ENCODE peak calls at places on chromosome 11, in six cellular contexts. Y is stimulated activated CD8-positive, alpha-beta memory T cell treated with anti-CD3 and anti-CD28 coated beads, Interleukin-4, amount 100 ng/mL, for 1 hour; C is midbrain; U is iPS-NIHi11; E is activated CD8-positive, alpha-beta T cell treated with anti-CD3 and anti-CD28 coated beads for 36 hours; T is thoracic aorta. O is an unnamed sample.

GRCh38 chr11:44316388-44317240 is 6.7 kb upstream of the ALX4 start:
- DNase-seq in Y (no peak), C (no peak), U (peak), E (no peak), T (no peak), O (no peak)

GRCh38 chr11:43632171-43632570 is 48.4 kb upstream of the HSD17B12 start:
- DNase-seq in Y (no peak), C (no peak), U (no peak), E (no peak), T (no peak), O (no peak)

GRCh38 chr11:73734996-73735395 is 25.9 kb downstream of the RAB6A start:
- DNase-seq in Y (no peak), C (no peak), U (no peak), E (no peak), T (no peak), O (no peak)

GRCh38 chr11:88103337-88104206 is 71.7 kb downstream of the RAB38 start:
- DNase-seq in Y (no peak), C (no peak), U (peak), E (peak), T (no peak), O (peak)

GRCh38 chr11:1172729-1173117 is 15.0 kb downstream of the MUC5AC start:
- DNase-seq in Y (no peak), C (no peak), U (no peak), E (no peak), T (no peak), O (no peak)

GRCh38 chr11:29679996-29680395 is 336.8 kb downstream of the KCNA4 start:
- DNase-seq in Y (no peak), C (no peak), U (no peak), E (no peak), T (no peak), O (no peak)

GRCh38 chr11:88402192-88402715 is 64.7 kb upstream of the CTSC start:
- DNase-seq in Y (no peak), C (no peak), U (no peak), E (no peak), T (no peak), O (no peak)

GRCh38 chr11:68798221-68798813 is 43.4 kb downstream of the CPT1A start:
- DNase-seq in Y (no peak), C (no peak), U (peak), E (peak), T (no peak), O (no peak)

GRCh38 chr11:19703211-19703610 is 9.4 kb upstream of the NAV2 start:
- DNase-seq in Y (no peak), C (no peak), U (no peak), E (no peak), T (no peak), O (no peak)

GRCh38 chr11:121466063-121466794 is 13.5 kb upstream of the SORL1-AS1 start:
- DNase-seq in Y (no peak), C (no peak), U (peak), E (peak), T (peak), O (no peak)

GRCh38 chr11:20213790-20214189 is 53.5 kb upstream of the DBX1 start:
- DNase-seq in Y (no peak), C (no peak), U (no peak), E (no peak), T (no peak), O (no peak)

GRCh38 chr11:71198141-71198822 is 54.1 kb downstream of the SHANK2 start:
- DNase-seq in Y (no peak), C (no peak), U (no peak), E (no peak), T (no peak), O (no peak)

GRCh38 chr11:96337541-96338530 is 5.2 kb downstream of the MAML2 start:
- DNase-seq in Y (no peak), C (peak), U (no peak), E (peak), T (no peak), O (peak)

GRCh38 chr11:57491371-57492061 is 24.0 kb downstream of the SLC43A1 start:
- DNase-seq in Y (no peak), C (no peak), U (peak), E (peak), T (no peak), O (no peak)

GRCh38 chr11:110349109-110349996 is 52.9 kb upstream of the RDX start:
- DNase-seq in Y (no peak), C (peak), U (no peak), E (peak), T (no peak), O (peak)

GRCh38 chr11:125926682-125927081 is 19.2 kb upstream of the VSIG10L2 start:
- DNase-seq in Y (no peak), C (no peak), U (no peak), E (no peak), T (no peak), O (no peak)

GRCh38 chr11:12298610-12299009 is 78.8 kb upstream of the PARVA start:
- DNase-seq in Y (no peak), C (no peak), U (no peak), E (no peak), T (no peak), O (no peak)

GRCh38 chr11:75639752-75640151 is 29.1 kb downstream of the MAP6 start:
- DNase-seq in Y (no peak), C (peak), U (peak), E (peak), T (peak), O (peak)

GRCh38 chr11:121465709-121466062 is 12.9 kb upstream of the SORL1-AS1 start:
- DNase-seq in Y (no peak), C (no peak), U (no peak), E (no peak), T (no peak), O (no peak)

GRCh38 chr11:12473366-12473765 is 96.0 kb downstream of the PARVA start:
- DNase-seq in Y (no peak), C (no peak), U (no peak), E (no peak), T (no peak), O (no peak)

GRCh38 chr11:5550440-5551095 is 2.2 kb upstream of the OR52H1 start:
- DNase-seq in Y (no peak), C (no peak), U (no peak), E (no peak), T (no peak), O (no peak)

GRCh38 chr11:77374611-77375031 is 73.1 kb upstream of the GDPD4 start:
- DNase-seq in Y (no peak), C (no peak), U (no peak), E (no peak), T (no peak), O (no peak)

GRCh38 chr11:69293087-69293486 is 868 bp upstream of the MYEOV start:
- DNase-seq in Y (no peak), C (no peak), U (no peak), E (no peak), T (no peak), O (no peak)

GRCh38 chr11:65479184-65480145 is 19.4 kb upstream of the MALAT1 start:
- DNase-seq in Y (no peak), C (no peak), U (no peak), E (no peak), T (peak), O (peak)

GRCh38 chr11:130653838-130654601 is 205.6 kb downstream of the ADAMTS15 start:
- DNase-seq in Y (no peak), C (no peak), U (peak), E (no peak), T (peak), O (peak)

GRCh38 chr11:17714356-17714854 is 5.0 kb upstream of the MYOD1 start:
- DNase-seq in Y (no peak), C (no peak), U (no peak), E (no peak), T (no peak), O (no peak)

O was measured in pons.